ENCODE peak calls at places on chromosomes 6 and 20, in eight cellular contexts. H, W, B, D, N, Y, A and Z are unnamed samples.

GRCh38 chr20:4325548-4326187 is 310.3 kb upstream of the RNF24 start:
- DNase-seq in N (no peak), H (no peak), W (no peak), B (no peak), D (no peak), Y (no peak), A (peak; percentile 9), Z (no peak)

GRCh38 chr6:49668083-49668511 is 31.5 kb upstream of the RHAG start:
- DNase-seq in W (peak; percentile 18), H (no peak), A (no peak), N (no peak), D (no peak), Y (no peak), B (no peak), Z (no peak)

GRCh38 chr6:125743604-125744003 is 5.8 kb upstream of the HEY2 start:
- DNase-seq in D (no peak), Y (no peak), A (no peak), B (no peak), H (no peak), N (no peak), W (no peak), Z (no peak)

GRCh38 chr6:161584051-161584450 is 310.2 kb upstream of the AGPAT4 start:
- DNase-seq in N (no peak), B (no peak), Y (no peak), A (no peak), H (no peak), D (peak; percentile 7), W (no peak), Z (peak; percentile 28)

GRCh38 chr20:51562027-51562333 is 19.5 kb upstream of the NFATC2 start:
- DNase-seq in W (no peak), Y (no peak), D (no peak), A (no peak), N (no peak), B (no peak), H (no peak), Z (no peak)

GRCh38 chr6:9397981-9398559 is 962.7 kb upstream of the SLC35B3 start:
- DNase-seq in W (no peak), D (no peak), N (peak; percentile 87), B (no peak), Y (no peak), H (peak; percentile 58), A (peak; percentile 74), Z (no peak)

GRCh38 chr6:29632789-29633531 is at the start of gene GABBR1:
- DNase-seq in B (peak; percentile 86), W (peak; percentile 95), H (peak; percentile 95), Y (peak; percentile 67), N (peak; percentile 87), A (peak; percentile 89), D (peak; percentile 87), Z (no peak)

GRCh38 chr6:139135578-139136545 is 982 bp downstream of the HECA start:
- DNase-seq in D (no peak), A (peak; percentile 73), Y (peak; percentile 57), N (peak; percentile 55), W (peak; percentile 45), B (peak; percentile 75), H (peak; percentile 65), Z (no peak)

GRCh38 chr6:12097791-12098190 is 85.7 kb downstream of the HIVEP1 start:
- DNase-seq in W (no peak), Y (no peak), D (peak; percentile 37), A (no peak), B (no peak), H (no peak), N (no peak), Z (no peak)

GRCh38 chr6:41596096-41596685 is 42.1 kb upstream of the MDFI start:
- DNase-seq in B (no peak), H (no peak), N (no peak), W (no peak), A (no peak), Y (no peak), D (no peak), Z (no peak)

GRCh38 chr6:106608080-106608668 is 21.1 kb downstream of the RTN4IP1 start:
- DNase-seq in D (peak; percentile 51), H (peak; percentile 61), B (no peak), Y (peak; percentile 30), A (no peak), W (peak; percentile 89), N (peak; percentile 64), Z (no peak)

GRCh38 chr6:107660839-107661238 is 163.3 kb downstream of the SCML4 start:
- DNase-seq in N (peak; percentile 38), H (no peak), Y (no peak), W (no peak), B (peak; percentile 55), D (no peak), A (no peak), Z (no peak)

GRCh38 chr20:3420211-3420707 is 12.8 kb upstream of the DNAAF9 start:
- DNase-seq in N (peak; percentile 63), D (peak; percentile 42), A (no peak), H (no peak), W (no peak), Y (no peak), B (peak; percentile 37), Z (peak; percentile 81)

GRCh38 chr20:24663496-24663895 is 194.1 kb downstream of the SYNDIG1 start:
- DNase-seq in N (no peak), Y (no peak), D (no peak), A (no peak), H (no peak), B (no peak), W (no peak), Z (no peak)

GRCh38 chr6:167130712-167131684 is 8.1 kb downstream of the CCR6 start:
- DNase-seq in B (no peak), N (no peak), W (no peak), A (no peak), D (no peak), Y (no peak), H (no peak), Z (no peak)

GRCh38 chr6:157984686-157985225 is 3.1 kb downstream of the SYNJ2 start:
- DNase-seq in D (peak; percentile 58), B (no peak), H (no peak), N (no peak), Y (no peak), A (no peak), W (no peak), Z (no peak)

GRCh38 chr6:11778648-11779307 is at the start of gene ADTRP:
- DNase-seq in Y (no peak), D (no peak), B (no peak), N (peak; percentile 37), W (no peak), A (peak; percentile 16), H (no peak), Z (no peak)

GRCh38 chr6:155448823-155449789 is 6.5 kb downstream of the NOX3 start:
- DNase-seq in D (peak; percentile 23), A (no peak), Y (no peak), W (peak; percentile 34), N (no peak), B (no peak), H (peak; percentile 60), Z (no peak)

GRCh38 chr6:5132741-5133140 is 47.6 kb downstream of the PPP1R3G start:
- DNase-seq in B (peak; percentile 63), N (peak; percentile 62), W (peak; percentile 76), H (peak; percentile 75), D (peak; percentile 80), A (peak; percentile 85), Y (no peak), Z (no peak)

GRCh38 chr6:111848262-111848661 is 25.0 kb downstream of the FYN start:
- DNase-seq in Y (no peak), D (peak; percentile 14), B (no peak), W (no peak), H (no peak), N (no peak), A (no peak), Z (no peak)

GRCh38 chr6:111846061-111846460 is 27.2 kb downstream of the FYN start:
- DNase-seq in D (no peak), Y (no peak), A (no peak), N (no peak), B (no peak), W (no peak), H (no peak), Z (no peak)

GRCh38 chr6:111850288-111850937 is 22.8 kb downstream of the FYN start:
- DNase-seq in B (no peak), A (no peak), H (no peak), N (no peak), D (peak; percentile 16), Y (no peak), W (no peak), Z (no peak)

GRCh38 chr6:111846511-111847409 is 26.5 kb downstream of the FYN start:
- DNase-seq in Y (no peak), W (no peak), H (no peak), N (no peak), A (peak; percentile 69), D (no peak), B (peak; percentile 17), Z (no peak)

DNA sequence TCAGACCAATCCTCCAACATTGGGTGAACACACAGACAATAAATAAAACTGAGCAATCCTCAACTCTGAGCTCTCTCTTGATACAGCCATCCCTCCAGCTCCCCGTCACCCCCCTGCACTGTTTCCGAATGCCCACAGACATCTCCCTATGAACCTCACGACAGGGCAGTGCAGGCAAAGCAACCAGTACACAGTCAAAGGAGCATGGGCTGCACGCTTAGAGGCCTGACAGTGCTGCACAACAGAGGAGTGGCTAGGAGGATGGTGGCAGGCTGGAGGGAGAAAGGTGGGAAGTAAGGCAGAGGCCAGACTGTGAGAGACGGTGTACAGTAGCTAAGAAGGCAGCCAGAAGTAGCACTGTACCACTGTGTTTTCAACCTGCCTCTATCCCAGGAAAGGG is 24.0 kb downstream of the FYN start:
- DNase-seq in H (no peak), A (no peak), W (no peak), Y (no peak), N (no peak), B (no peak), D (no peak), Z (no peak)
- H3K4me1 ChIP-seq in H (peaks cover 17% of the 10 kb centered on the region), A (peaks cover 100% of the 10 kb centered on the region), W (peaks cover 84% of the 10 kb centered on the region), Y (peaks cover 52% of the 10 kb centered on the region), N (peaks cover 3% of the 10 kb centered on the region), B (no peaks in the 10 kb centered on the region), D (no peaks in the 10 kb centered on the region), Z (no peaks in the 10 kb centered on the region)

DNA sequence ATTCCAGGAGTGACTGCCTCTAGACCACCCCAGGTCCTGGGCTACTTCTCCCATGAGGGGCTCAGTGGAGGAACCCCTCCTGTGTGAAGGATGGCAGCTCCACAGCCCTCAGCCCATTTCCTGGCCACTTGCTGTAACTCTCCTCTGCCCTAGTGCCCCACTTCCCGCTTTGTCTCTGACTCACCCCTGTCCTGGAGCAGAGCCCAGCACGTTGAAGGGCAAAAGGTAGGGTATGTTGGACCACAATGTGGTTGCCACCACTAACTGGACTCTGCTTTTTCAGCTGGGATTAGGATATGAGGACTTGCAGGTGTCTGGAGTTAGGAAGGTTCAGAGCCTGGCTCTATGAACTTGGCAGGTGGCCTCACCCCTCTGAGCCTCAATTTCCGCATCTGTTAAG is 2.4 kb downstream of the MYBL2 start:
- DNase-seq in H (no peak), D (peak; percentile 73), W (no peak), A (no peak), N (no peak), Y (no peak), B (no peak), Z (no peak)
- H3K4me1 ChIP-seq in H (no peaks in the 10 kb centered on the region), D (no peaks in the 10 kb centered on the region), W (no peaks in the 10 kb centered on the region), A (peaks cover 10% of the 10 kb centered on the region), N (peaks cover 14% of the 10 kb centered on the region), Y (peaks cover 15% of the 10 kb centered on the region), B (no peaks in the 10 kb centered on the region), Z (peaks cover 14% of the 10 kb centered on the region)

GRCh38 chr6:43274127-43274915 is 23.7 kb upstream of the SLC22A7 start:
- DNase-seq in D (no peak), A (no peak), H (no peak), Y (no peak), N (no peak), B (no peak), W (no peak), Z (no peak)
- H3K4me1 ChIP-seq in D (peaks cover under 1% of the 10 kb centered on the region), A (peaks cover 16% of the 10 kb centered on the region), H (peaks cover 12% of the 10 kb centered on the region), Y (peaks cover 27% of the 10 kb centered on the region), N (peaks cover 22% of the 10 kb centered on the region), B (peaks cover 4% of the 10 kb centered on the region), W (peaks cover 29% of the 10 kb centered on the region), Z (peaks cover 2% of the 10 kb centered on the region)

GRCh38 chr20:35909796-35910195 is 44.5 kb downstream of the SCAND1 start:
- DNase-seq in H (no peak), N (no peak), B (no peak), W (no peak), D (no peak), Y (no peak), A (no peak), Z (no peak)
- H3K4me1 ChIP-seq in H (peaks cover 9% of the 10 kb centered on the region), N (no peaks in the 10 kb centered on the region), B (peaks cover 14% of the 10 kb centered on the region), W (peaks cover 18% of the 10 kb centered on the region), D (no peaks in the 10 kb centered on the region), Y (peaks cover 4% of the 10 kb centered on the region), A (peaks cover 20% of the 10 kb centered on the region), Z (no peaks in the 10 kb centered on the region)